ENCODE peak calls at places on chromosome 6, in four cellular contexts. S, Z, E and O are unnamed samples.

GRCh38 chr6:109428889-109429477 is 11.4 kb downstream of the PPIL6 start:
- DNase-seq in S (peak; percentile 74), Z (no peak), E (no peak), O (no peak)

GRCh38 chr6:86355271-86355670 is 582.1 kb upstream of the HTR1E start:
- DNase-seq in S (no peak), Z (no peak), E (no peak), O (peak; percentile 62)

GRCh38 chr6:43391448-43392031 is 22.1 kb upstream of the ZNF318 start:
- DNase-seq in S (no peak), Z (no peak), E (no peak), O (no peak)

GRCh38 chr6:31794294-31794865 is 1.2 kb downstream of the VARS1 start:
- DNase-seq in S (peak; percentile 40), Z (no peak), E (no peak), O (no peak)

GRCh38 chr6:37582309-37582708 is 82.6 kb upstream of the CCDC167 start:
- DNase-seq in S (no peak), Z (no peak), E (no peak), O (peak; percentile 34)

GRCh38 chr6:4487538-4487937 is 288.7 kb upstream of the CDYL start:
- DNase-seq in S (no peak), Z (peak; percentile 69), E (no peak), O (peak; percentile 67)

GRCh38 chr6:48837744-48838143 is 625.3 kb downstream of the MMUT start:
- DNase-seq in S (no peak), Z (no peak), E (no peak), O (no peak)

GRCh38 chr6:146865756-146866266 is 267.0 kb downstream of the ADGB start:
- DNase-seq in S (no peak), Z (no peak), E (no peak), O (no peak)

GRCh38 chr6:141667580-141668309 is 465.0 kb upstream of the GJE1 start:
- DNase-seq in S (peak; percentile 61), Z (no peak), E (no peak), O (peak; percentile 19)

GRCh38 chr6:33933101-33933500 is 129.3 kb upstream of the MLN start:
- DNase-seq in S (no peak), Z (no peak), E (no peak), O (no peak)

GRCh38 chr6:118528129-118528528 is 20.0 kb upstream of the PLN start:
- DNase-seq in S (no peak), Z (no peak), E (no peak), O (no peak)

GRCh38 chr6:24858154-24858801 is 59.6 kb upstream of the ARMH2 start:
- DNase-seq in S (no peak), Z (no peak), E (no peak), O (no peak)

GRCh38 chr6:89353702-89354392 is 1.3 kb upstream of the UBE2J1 start:
- DNase-seq in S (no peak), Z (no peak), E (no peak), O (no peak)

GRCh38 chr6:160004419-160005160 is 35.7 kb downstream of the IGF2R start:
- DNase-seq in S (no peak), Z (no peak), E (no peak), O (no peak)

GRCh38 chr6:160005211-160005610 is 36.3 kb downstream of the IGF2R start:
- DNase-seq in S (no peak), Z (no peak), E (no peak), O (no peak)

GRCh38 chr6:160000280-160000704 is 31.4 kb downstream of the IGF2R start:
- DNase-seq in S (no peak), Z (no peak), E (no peak), O (no peak)

GRCh38 chr6:160004018-160004417 is 35.1 kb downstream of the IGF2R start:
- DNase-seq in S (no peak), Z (no peak), E (no peak), O (no peak)

DNA sequence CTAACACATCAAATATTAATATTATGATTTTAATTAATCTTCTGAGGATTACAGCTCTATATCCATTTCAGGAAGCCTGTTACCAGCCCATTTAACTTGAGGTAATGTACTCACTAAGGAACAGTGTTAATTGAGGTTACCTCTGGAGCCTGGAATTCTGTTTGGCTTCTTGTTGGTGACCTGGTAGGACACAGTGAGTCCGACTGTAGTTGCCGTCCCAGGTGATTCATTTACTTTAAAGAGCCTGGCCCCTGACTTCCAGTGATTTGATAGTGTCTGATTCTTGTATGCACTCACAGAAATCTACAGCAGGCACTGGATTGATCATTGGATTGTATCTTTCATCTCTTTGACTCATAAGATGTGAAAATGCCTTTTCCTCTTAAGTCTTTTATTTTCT is 34.0 kb downstream of the IGF2R start:
- DNase-seq in S (no peak), Z (no peak), E (no peak), O (no peak)
- H4K5ac ChIP-seq in S (no peak overlapping the region), Z (no peak overlapping the region), E (no peak overlapping the region), O (no peak overlapping the region)

GRCh38 chr6:102387351-102388033 is 994.0 kb downstream of the GRIK2 start:
- DNase-seq in S (no peak), Z (no peak), E (no peak), O (no peak)

GRCh38 chr6:102390541-102390940 is 997.0 kb downstream of the GRIK2 start:
- DNase-seq in S (no peak), Z (no peak), E (no peak), O (no peak)

GRCh38 chr6:102389994-102390393 is 996.5 kb downstream of the GRIK2 start:
- DNase-seq in S (no peak), Z (no peak), E (no peak), O (no peak)
- H4K5ac ChIP-seq in S (no peak overlapping the region), Z (no peak overlapping the region), E (no peak overlapping the region), O (no peak overlapping the region)

GRCh38 chr6:77707603-77708002 is 54.8 kb downstream of the MEI4 start:
- DNase-seq in S (no peak), Z (peak; percentile 50), E (no peak), O (peak; percentile 35)
- H4K5ac ChIP-seq in S (no peak overlapping the region), Z (no peak overlapping the region), E (no peak overlapping the region), O (no peak overlapping the region)

DNA sequence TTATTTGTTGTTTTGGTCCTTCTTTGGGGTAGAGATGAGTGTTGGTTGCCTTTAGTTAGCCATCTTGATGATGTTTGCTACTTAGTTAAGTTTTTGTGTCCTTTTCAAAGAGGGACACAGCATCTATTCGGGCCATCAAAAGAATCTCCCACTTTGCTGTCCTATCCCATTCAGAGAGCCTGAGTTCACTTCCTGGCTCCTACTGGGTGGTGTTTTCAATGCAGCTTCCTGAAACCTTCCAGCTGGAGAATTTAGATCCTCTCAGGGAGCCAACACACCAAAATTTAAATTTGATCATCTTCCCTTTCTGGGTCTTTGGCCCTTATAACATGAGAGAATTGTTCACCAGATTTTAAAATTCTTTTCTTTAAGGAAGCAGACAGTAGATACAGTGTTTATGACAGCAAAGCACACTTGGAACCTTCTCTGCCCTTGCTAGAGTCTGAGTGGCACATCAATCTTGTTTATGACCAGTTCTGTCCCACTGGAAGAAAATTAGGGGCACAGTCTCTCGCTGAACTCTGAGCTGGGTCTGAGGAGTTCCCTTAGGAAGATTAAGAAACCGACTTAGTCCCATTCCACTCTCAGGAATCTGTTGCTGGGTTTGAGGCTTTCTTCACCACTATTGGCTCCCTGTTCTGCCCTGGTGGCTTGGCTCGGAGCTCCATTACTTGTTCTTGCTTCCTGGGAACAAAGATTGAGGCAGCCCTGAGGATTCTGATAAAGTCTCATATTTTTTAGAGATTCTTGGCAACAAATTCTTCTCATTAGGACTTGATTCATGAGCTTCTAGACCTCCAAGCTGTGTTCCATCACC is 115.5 kb downstream of the CCDC170 start:
- DNase-seq in S (no peak), Z (no peak), E (no peak), O (no peak)
- H4K5ac ChIP-seq in S (no peak overlapping the region), Z (no peak overlapping the region), E (no peak overlapping the region), O (no peak overlapping the region)

GRCh38 chr6:39367661-39368060 is 45.2 kb upstream of the KCNK16 start:
- DNase-seq in S (no peak), Z (no peak), E (no peak), O (no peak)
- H4K5ac ChIP-seq in S (no peak overlapping the region), Z (no peak overlapping the region), E (no peak overlapping the region), O (no peak overlapping the region)

GRCh38 chr6:103707596-103708325 is 1152.0 kb downstream of the HACE1 start:
- DNase-seq in S (no peak), Z (no peak), E (no peak), O (peak; percentile 7)
- H4K5ac ChIP-seq in S (no peak overlapping the region), Z (no peak overlapping the region), E (no peak overlapping the region), O (no peak overlapping the region)

GRCh38 chr6:16055852-16056251 is 73.0 kb upstream of the MYLIP start:
- DNase-seq in S (no peak), Z (no peak), E (no peak), O (no peak)
- H4K5ac ChIP-seq in S (no peak overlapping the region), Z (no peak overlapping the region), E (no peak overlapping the region), O (no peak overlapping the region)

DNA sequence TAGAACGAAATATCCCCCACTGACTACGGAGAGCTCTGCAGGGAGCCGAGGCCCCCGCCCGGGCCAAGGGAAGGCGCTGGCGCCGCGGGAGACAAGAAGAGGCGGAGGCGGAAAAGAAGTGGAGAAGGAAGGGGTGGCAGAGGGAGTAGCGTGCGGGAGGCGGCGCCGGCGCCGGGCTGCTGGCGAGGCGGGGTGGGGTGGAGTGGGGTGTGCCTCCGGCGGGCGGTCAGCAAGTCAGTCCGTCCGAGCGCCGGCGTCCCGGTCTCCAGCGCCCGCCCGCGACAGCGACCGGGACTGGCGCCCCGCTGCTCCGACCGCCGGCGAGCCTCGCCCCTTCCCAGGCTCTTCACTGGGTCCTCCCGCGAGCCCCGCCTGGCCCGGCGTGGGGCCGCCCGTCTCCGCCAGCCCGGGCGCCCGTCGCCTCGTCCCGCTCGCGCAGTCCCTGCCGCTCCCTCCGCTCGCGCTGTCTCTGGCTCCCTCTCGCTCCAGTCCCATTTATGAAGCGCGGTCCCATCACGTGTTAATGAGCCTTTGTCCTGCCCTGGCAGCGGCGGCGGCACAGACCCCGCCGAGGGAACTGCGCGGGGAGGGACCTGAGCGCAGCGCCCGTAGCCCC is at the start of gene CNR1:
- DNase-seq in S (no peak), Z (peak; percentile 63), E (peak; percentile 78), O (peak; percentile 56)
- H4K5ac ChIP-seq in S (no peak within 1 kb of the TSS), Z (no peak within 1 kb of the TSS), E (peak within 1 kb of the TSS; percentile 36), O (no peak within 1 kb of the TSS)

GRCh38 chr6:99129835-99130234 is 182.1 kb upstream of the FBXL4 start:
- DNase-seq in S (no peak), Z (no peak), E (no peak), O (no peak)
- H4K5ac ChIP-seq in S (no peak overlapping the region), Z (no peak overlapping the region), E (no peak overlapping the region), O (no peak overlapping the region)